ENCODE peak calls at places on chromosomes 11 and 22, in ten cellular contexts. B, G, D, L, J, Y, O, A, W and U are unnamed samples. For H3K9me3, the result is how much of the 10 kb centered on the place peaks cover.

GRCh38 chr11:123681007-123681406 is 26.6 kb upstream of the SCN3B start:
- DNase-seq in B (no peak), G (no peak), D (no peak), L (no peak), J (no peak), Y (no peak), O (no peak), A (no peak), W (no peak), U (no peak)

GRCh38 chr11:129846508-129847335 is 31.1 kb downstream of the TMEM45B start:
- DNase-seq in B (peak), G (no peak), D (no peak), L (no peak), J (peak), Y (no peak), O (no peak), A (no peak), W (no peak), U (no peak)

GRCh38 chr11:35514481-35514880 is 10.9 kb downstream of the PAMR1 start:
- DNase-seq in B (no peak), G (no peak), D (no peak), L (no peak), J (no peak), Y (no peak), O (no peak), A (no peak), W (no peak), U (no peak)

GRCh38 chr11:120532511-120533196 is 21.1 kb downstream of the GRIK4 start:
- DNase-seq in B (no peak), G (no peak), D (no peak), L (no peak), J (peak), Y (no peak), O (no peak), A (no peak), W (no peak), U (no peak)

GRCh38 chr11:25991476-25991875 is 340.5 kb upstream of the ANO3 start:
- DNase-seq in B (no peak), G (no peak), D (no peak), L (no peak), J (no peak), Y (no peak), O (no peak), A (no peak), W (no peak), U (no peak)

GRCh38 chr22:31238057-31238456 is 26.0 kb downstream of the LIMK2 start:
- DNase-seq in B (peak), G (no peak), D (no peak), L (no peak), J (no peak), Y (no peak), O (no peak), A (no peak), W (no peak), U (no peak)

GRCh38 chr22:22111267-22111751 is 128.7 kb upstream of the TOP3B start:
- DNase-seq in B (peak), G (no peak), D (no peak), L (no peak), J (peak), Y (no peak), O (no peak), A (peak), W (no peak), U (no peak)

GRCh38 chr11:64124147-64124546 is 41.8 kb downstream of the MACROD1 start:
- DNase-seq in B (peak), G (no peak), D (no peak), L (no peak), J (no peak), Y (no peak), O (no peak), A (no peak), W (no peak), U (no peak)

GRCh38 chr11:26930518-26931247 is 63.2 kb upstream of the FIBIN start:
- DNase-seq in B (no peak), G (no peak), D (no peak), L (no peak), J (peak), Y (no peak), O (no peak), A (no peak), W (no peak), U (no peak)

GRCh38 chr22:42428025-42428424 is 4.2 kb downstream of the NFAM1 start:
- DNase-seq in B (no peak), G (no peak), D (no peak), L (no peak), J (no peak), Y (no peak), O (no peak), A (no peak), W (no peak), U (no peak)

GRCh38 chr11:44417756-44418437 is 108.0 kb upstream of the ALX4 start:
- DNase-seq in B (no peak), G (no peak), D (no peak), L (no peak), J (no peak), Y (no peak), O (no peak), A (no peak), W (no peak), U (no peak)
- H3K9me3 ChIP-seq in B (under half), G (under half), D (under half), L (under half), J (under half), Y (under half), O (under half), A (under half), W (under half), U (under half)

GRCh38 chr11:56151376-56151775 is 8.7 kb downstream of the OR8K5 start:
- DNase-seq in B (no peak), G (no peak), D (no peak), L (no peak), J (no peak), Y (no peak), O (no peak), A (no peak), W (no peak), U (no peak)

GRCh38 chr11:56152333-56152732 is 7.8 kb downstream of the OR8K5 start:
- DNase-seq in B (no peak), G (no peak), D (no peak), L (no peak), J (no peak), Y (no peak), O (no peak), A (no peak), W (no peak), U (no peak)
- H3K9me3 ChIP-seq in B (under half), G (under half), D (half or more), L (under half), J (under half), Y (under half), O (under half), A (under half), W (under half), U (under half)

GRCh38 chr11:23138761-23139160 is 278.5 kb upstream of the CCDC179 start:
- DNase-seq in B (no peak), G (no peak), D (no peak), L (no peak), J (no peak), Y (no peak), O (no peak), A (no peak), W (no peak), U (no peak)

GRCh38 chr11:23143031-23143430 is 282.8 kb upstream of the CCDC179 start:
- DNase-seq in B (no peak), G (no peak), D (no peak), L (no peak), J (peak), Y (no peak), O (no peak), A (no peak), W (no peak), U (no peak)
- H3K9me3 ChIP-seq in B (under half), G (under half), D (under half), L (under half), J (under half), Y (under half), O (under half), A (under half), W (under half), U (under half)

DNA sequence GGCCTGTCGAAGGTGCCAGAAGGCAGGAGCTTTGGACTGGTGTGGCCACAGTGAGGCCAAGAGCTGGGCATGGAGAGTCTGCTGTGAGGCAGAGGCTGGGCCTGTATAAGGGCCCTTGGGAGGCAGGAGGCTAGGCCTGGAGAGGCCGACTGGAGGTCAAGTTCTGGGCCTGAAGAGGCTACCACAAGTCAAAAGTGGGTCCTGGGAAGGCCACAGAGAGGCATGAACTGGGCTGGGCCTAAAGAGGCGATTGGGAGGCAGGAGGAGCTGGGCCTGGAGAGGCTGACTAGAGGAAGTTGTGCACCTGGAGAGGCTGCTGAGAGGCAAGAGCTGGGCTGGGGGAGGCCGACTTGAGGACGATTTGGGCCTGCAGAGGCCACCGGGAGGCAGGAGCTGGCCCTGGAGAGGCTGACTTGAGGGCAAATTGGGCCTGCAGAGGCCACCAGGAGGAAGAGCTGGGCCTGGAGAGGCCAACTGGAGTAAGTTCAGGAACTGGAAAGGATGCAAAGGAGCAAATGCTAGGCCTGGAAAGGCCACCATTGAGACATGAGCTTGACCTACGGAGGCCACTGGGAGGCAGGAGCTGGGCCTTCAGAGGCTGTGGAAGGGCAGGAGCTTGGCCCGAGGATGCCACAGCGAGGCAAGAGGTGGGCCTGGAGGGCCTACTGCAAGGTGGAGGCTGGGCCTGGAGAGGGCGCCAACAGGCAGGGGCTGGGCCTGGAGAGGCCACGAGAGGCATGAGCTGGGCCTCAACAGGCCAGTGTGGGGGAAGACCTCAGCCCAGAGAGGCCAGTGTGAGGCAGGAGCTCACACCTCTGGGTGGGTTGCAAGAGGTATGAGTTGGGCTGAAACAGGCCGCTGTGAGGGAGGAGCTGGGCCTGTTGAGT is 39.8 kb downstream of the OR4C45 start:
- DNase-seq in B (no peak), G (no peak), D (no peak), L (peak), J (no peak), Y (no peak), O (no peak), A (no peak), W (no peak), U (no peak)
- H3K9me3 ChIP-seq in B (under half), G (under half), D (under half), L (under half), J (under half), Y (under half), O (under half), A (under half), W (under half), U (under half)

GRCh38 chr11:111494040-111494439 is 18.1 kb downstream of the BTG4 start:
- DNase-seq in B (no peak), G (no peak), D (no peak), L (no peak), J (no peak), Y (no peak), O (no peak), A (no peak), W (no peak), U (no peak)
- H3K9me3 ChIP-seq in B (under half), G (under half), D (under half), L (under half), J (under half), Y (under half), O (under half), A (under half), W (under half), U (under half)